ENCODE peak calls at places on chromosomes 16 and 17, in four cellular contexts. B is activated T-helper 1 cell treated with Interleukin-2 at 50 U/mL for 16 hours, X is HFFc6, W is fibroblast of gingiva. Q is an unnamed sample.

GRCh38 chr16:84459941-84460405 is 44.5 kb downstream of the MEAK7 start:
- DNase-seq in B (no peak), X (no peak), W (no peak), Q (peak)

GRCh38 chr17:76009969-76010661 is 9.5 kb downstream of the CDK3 start:
- DNase-seq in B (no peak), X (no peak), W (no peak), Q (no peak)

GRCh38 chr16:28531777-28532744 is 6.7 kb downstream of the NUPR1 start:
- DNase-seq in B (no peak), X (no peak), W (peak), Q (peak)

GRCh38 chr17:5499790-5500189 is 13.4 kb downstream of the MIS12 start:
- DNase-seq in B (no peak), X (no peak), W (no peak), Q (peak)

GRCh38 chr17:40460585-40460975 is 17.3 kb downstream of the IGFBP4 start:
- DNase-seq in B (no peak), X (no peak), W (peak), Q (no peak)

GRCh38 chr17:64491034-64491860 is 5.6 kb downstream of the POLG2 start:
- DNase-seq in B (no peak), X (no peak), W (no peak), Q (peak)

GRCh38 chr17:64002658-64003525 is 4.7 kb downstream of the PRR29 start:
- DNase-seq in B (no peak), X (no peak), W (no peak), Q (no peak)

GRCh38 chr17:44011876-44012275 is 2.9 kb downstream of the TMEM101 start:
- DNase-seq in B (no peak), X (no peak), W (no peak), Q (no peak)